ENCODE peak calls at places on chromosomes 3 and 15, in six cellular contexts. One of them, this sample, is unnamed.

GRCh38 chr15:53811530-53811929 is 52.1 kb upstream of the WDR72 start:
- DNase-seq in psoas muscle: no peak
- DNase-seq in left ventricle myocardium inferior: no peak
- DNase-seq in BE2C: no peak
- DNase-seq in astrocyte: no peak
- DNase-seq in foreskin fibroblast: no peak
- DNase-seq in this sample: no peak

GRCh38 chr15:34357653-34358052 is 9.3 kb downstream of the LPCAT4 start:
- DNase-seq in psoas muscle: no peak
- DNase-seq in left ventricle myocardium inferior: no peak
- DNase-seq in BE2C: no peak
- DNase-seq in astrocyte: no peak
- DNase-seq in foreskin fibroblast: no peak
- DNase-seq in this sample: no peak

GRCh38 chr3:124770341-124771082 is 40.3 kb downstream of the UMPS start:
- DNase-seq in psoas muscle: peak
- DNase-seq in left ventricle myocardium inferior: peak
- DNase-seq in BE2C: peak
- DNase-seq in astrocyte: no peak
- DNase-seq in foreskin fibroblast: no peak
- DNase-seq in this sample: no peak

GRCh38 chr3:38585791-38586420 is 63.6 kb downstream of the SCN5A start:
- DNase-seq in psoas muscle: no peak
- DNase-seq in left ventricle myocardium inferior: no peak
- DNase-seq in BE2C: no peak
- DNase-seq in astrocyte: no peak
- DNase-seq in foreskin fibroblast: no peak
- DNase-seq in this sample: no peak

GRCh38 chr3:47578119-47578630 is 490 bp downstream of the CSPG5 start:
- DNase-seq in psoas muscle: peak
- DNase-seq in left ventricle myocardium inferior: peak
- DNase-seq in BE2C: peak
- DNase-seq in astrocyte: no peak
- DNase-seq in foreskin fibroblast: no peak
- DNase-seq in this sample: peak

GRCh38 chr3:5122741-5123706 is 932 bp downstream of the ARL8B start:
- DNase-seq in psoas muscle: peak
- DNase-seq in left ventricle myocardium inferior: peak
- DNase-seq in BE2C: no peak
- DNase-seq in astrocyte: peak
- DNase-seq in foreskin fibroblast: peak
- DNase-seq in this sample: peak

GRCh38 chr3:19702416-19703078 is 231.5 kb downstream of the EFHB start:
- DNase-seq in psoas muscle: no peak
- DNase-seq in left ventricle myocardium inferior: no peak
- DNase-seq in BE2C: no peak
- DNase-seq in astrocyte: no peak
- DNase-seq in foreskin fibroblast: no peak
- DNase-seq in this sample: peak

GRCh38 chr3:196996454-196997265 is 28.0 kb upstream of the PIGZ start:
- DNase-seq in psoas muscle: no peak
- DNase-seq in left ventricle myocardium inferior: peak
- DNase-seq in BE2C: no peak
- DNase-seq in astrocyte: no peak
- DNase-seq in foreskin fibroblast: no peak
- DNase-seq in this sample: no peak

GRCh38 chr3:63096248-63097058 is 181.7 kb upstream of the SYNPR start:
- DNase-seq in psoas muscle: no peak
- DNase-seq in left ventricle myocardium inferior: no peak
- DNase-seq in BE2C: no peak
- DNase-seq in astrocyte: no peak
- DNase-seq in foreskin fibroblast: no peak
- DNase-seq in this sample: no peak

GRCh38 chr3:37676885-37677284 is 184.8 kb upstream of the CTDSPL start:
- DNase-seq in psoas muscle: no peak
- DNase-seq in left ventricle myocardium inferior: no peak
- DNase-seq in BE2C: no peak
- DNase-seq in astrocyte: no peak
- DNase-seq in foreskin fibroblast: no peak
- DNase-seq in this sample: no peak

GRCh38 chr15:76942331-76942730 is 10.8 kb downstream of the RCN2 start:
- DNase-seq in psoas muscle: no peak
- DNase-seq in left ventricle myocardium inferior: no peak
- DNase-seq in BE2C: no peak
- DNase-seq in astrocyte: no peak
- DNase-seq in foreskin fibroblast: no peak
- DNase-seq in this sample: no peak

GRCh38 chr3:173096994-173097785 is 43.8 kb downstream of the SPATA16 start:
- DNase-seq in psoas muscle: no peak
- DNase-seq in left ventricle myocardium inferior: no peak
- DNase-seq in BE2C: no peak
- DNase-seq in astrocyte: peak
- DNase-seq in foreskin fibroblast: no peak
- DNase-seq in this sample: no peak

GRCh38 chr3:99842826-99843589 is 25.3 kb downstream of the CMSS1 start:
- DNase-seq in psoas muscle: no peak
- DNase-seq in left ventricle myocardium inferior: no peak
- DNase-seq in BE2C: no peak
- DNase-seq in astrocyte: peak
- DNase-seq in foreskin fibroblast: peak
- DNase-seq in this sample: no peak

GRCh38 chr3:149590691-149591441 is 67.0 kb downstream of the WWTR1 start:
- DNase-seq in psoas muscle: no peak
- DNase-seq in left ventricle myocardium inferior: no peak
- DNase-seq in BE2C: no peak
- DNase-seq in astrocyte: no peak
- DNase-seq in foreskin fibroblast: no peak
- DNase-seq in this sample: no peak

GRCh38 chr15:70788114-70789049 is 25.0 kb upstream of the UACA start:
- DNase-seq in psoas muscle: no peak
- DNase-seq in left ventricle myocardium inferior: no peak
- DNase-seq in BE2C: no peak
- DNase-seq in astrocyte: peak
- DNase-seq in foreskin fibroblast: peak
- DNase-seq in this sample: no peak

GRCh38 chr3:193483988-193484539 is 70.6 kb downstream of the ATP13A4 start:
- DNase-seq in psoas muscle: no peak
- DNase-seq in left ventricle myocardium inferior: no peak
- DNase-seq in BE2C: no peak
- DNase-seq in astrocyte: peak
- DNase-seq in foreskin fibroblast: no peak
- DNase-seq in this sample: no peak

GRCh38 chr3:127233371-127233770 is 40.4 kb downstream of the PRR23E start:
- DNase-seq in psoas muscle: no peak
- DNase-seq in left ventricle myocardium inferior: no peak
- DNase-seq in BE2C: no peak
- DNase-seq in astrocyte: no peak
- DNase-seq in foreskin fibroblast: no peak
- DNase-seq in this sample: no peak

GRCh38 chr3:182405752-182406151 is 387.6 kb upstream of the ATP11B start:
- DNase-seq in psoas muscle: no peak
- DNase-seq in left ventricle myocardium inferior: no peak
- DNase-seq in BE2C: no peak
- DNase-seq in astrocyte: no peak
- DNase-seq in foreskin fibroblast: no peak
- DNase-seq in this sample: no peak

GRCh38 chr15:85778107-85778776 is 16.5 kb downstream of the KLHL25 start:
- DNase-seq in psoas muscle: no peak
- DNase-seq in left ventricle myocardium inferior: no peak
- DNase-seq in BE2C: no peak
- DNase-seq in astrocyte: no peak
- DNase-seq in foreskin fibroblast: no peak
- DNase-seq in this sample: no peak

GRCh38 chr3:25744477-25744876 is 38.8 kb downstream of the NGLY1 start:
- DNase-seq in psoas muscle: no peak
- DNase-seq in left ventricle myocardium inferior: no peak
- DNase-seq in BE2C: no peak
- DNase-seq in astrocyte: no peak
- DNase-seq in foreskin fibroblast: no peak
- DNase-seq in this sample: no peak

DNA sequence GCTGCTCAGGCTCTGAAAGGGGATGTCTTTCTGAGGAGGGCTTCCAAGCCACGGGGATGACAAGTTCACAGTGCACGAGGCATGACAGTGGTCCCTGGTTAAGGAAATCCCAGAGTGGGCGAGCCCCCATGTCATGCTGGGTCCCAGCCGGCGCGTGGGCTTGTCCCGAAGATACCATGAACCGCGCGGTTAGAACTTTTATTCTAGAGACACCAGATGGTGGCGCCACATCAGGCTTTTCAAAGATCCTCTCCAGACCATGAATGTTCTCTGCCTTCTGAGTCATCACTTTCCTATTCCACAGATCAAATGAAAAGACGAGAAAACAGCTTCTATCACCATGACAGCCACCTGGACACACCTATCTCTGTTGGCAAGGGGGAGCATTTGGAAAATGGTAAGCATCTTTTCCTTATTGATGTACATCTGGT is 227.8 kb upstream of the LYSMD4 start:
- DNase-seq in psoas muscle: no peak
- DNase-seq in left ventricle myocardium inferior: no peak
- DNase-seq in BE2C: no peak
- DNase-seq in astrocyte: no peak
- DNase-seq in foreskin fibroblast: no peak
- DNase-seq in this sample: no peak
- TF ChIP-seq CTCF in psoas muscle: peak
- TF ChIP-seq CTCF in left ventricle myocardium inferior: peak
- TF ChIP-seq CTCF in BE2C: peak
- TF ChIP-seq CTCF in astrocyte: peak
- TF ChIP-seq CTCF in foreskin fibroblast: no peak
- TF ChIP-seq CTCF in this sample: peak

GRCh38 chr15:92097473-92098178 is 244.1 kb downstream of the SLCO3A1 start:
- DNase-seq in psoas muscle: no peak
- DNase-seq in left ventricle myocardium inferior: no peak
- DNase-seq in BE2C: peak
- DNase-seq in astrocyte: no peak
- DNase-seq in foreskin fibroblast: peak
- DNase-seq in this sample: peak
- TF ChIP-seq CTCF in psoas muscle: peak
- TF ChIP-seq CTCF in left ventricle myocardium inferior: peak
- TF ChIP-seq CTCF in BE2C: peak
- TF ChIP-seq CTCF in astrocyte: peak
- TF ChIP-seq CTCF in foreskin fibroblast: peak
- TF ChIP-seq CTCF in this sample: peak

DNA sequence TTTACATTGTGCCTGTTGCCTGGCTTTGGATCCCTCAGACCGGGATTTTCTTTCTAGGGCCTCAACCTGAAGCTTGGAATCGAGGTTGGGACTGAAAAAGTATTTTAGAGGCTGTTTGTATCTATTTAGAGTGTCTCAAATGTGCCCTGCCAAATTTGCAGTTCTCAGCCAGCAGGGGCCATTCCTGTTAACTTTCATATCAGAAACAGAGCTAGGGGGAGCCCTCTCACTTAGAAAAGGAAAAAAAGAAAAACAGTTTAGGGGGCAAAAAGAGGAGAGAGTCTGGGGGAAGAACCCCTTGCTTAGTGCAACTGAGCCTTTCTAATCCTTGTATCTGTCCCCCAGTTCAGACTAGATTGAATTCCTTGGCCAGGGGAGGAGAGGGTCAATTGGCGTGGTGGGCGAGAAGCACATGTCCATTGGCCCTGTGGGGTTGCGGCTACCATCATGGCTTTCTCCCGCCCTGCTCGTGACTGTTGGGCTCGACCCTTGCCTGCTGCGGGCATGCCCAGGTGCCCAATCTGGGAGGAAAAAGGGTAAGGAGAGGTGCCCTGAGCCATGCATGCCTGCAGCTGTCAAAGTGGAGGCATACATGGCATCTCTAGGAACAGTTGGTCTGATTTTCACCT is 101.6 kb downstream of the CFAP44 start:
- DNase-seq in psoas muscle: no peak
- DNase-seq in left ventricle myocardium inferior: no peak
- DNase-seq in BE2C: no peak
- DNase-seq in astrocyte: no peak
- DNase-seq in foreskin fibroblast: no peak
- DNase-seq in this sample: no peak
- TF ChIP-seq CTCF in psoas muscle: no peak
- TF ChIP-seq CTCF in left ventricle myocardium inferior: no peak
- TF ChIP-seq CTCF in BE2C: peak
- TF ChIP-seq CTCF in astrocyte: no peak
- TF ChIP-seq CTCF in foreskin fibroblast: peak
- TF ChIP-seq CTCF in this sample: no peak

GRCh38 chr3:13538520-13539284 is 10.2 kb upstream of the FBLN2 start:
- DNase-seq in psoas muscle: no peak
- DNase-seq in left ventricle myocardium inferior: no peak
- DNase-seq in BE2C: no peak
- DNase-seq in astrocyte: no peak
- DNase-seq in foreskin fibroblast: no peak
- DNase-seq in this sample: no peak
- TF ChIP-seq CTCF in psoas muscle: no peak
- TF ChIP-seq CTCF in left ventricle myocardium inferior: no peak
- TF ChIP-seq CTCF in BE2C: no peak
- TF ChIP-seq CTCF in astrocyte: no peak
- TF ChIP-seq CTCF in foreskin fibroblast: no peak
- TF ChIP-seq CTCF in this sample: no peak

GRCh38 chr15:40807028-40807887 is at the start of the genes DNAJC17 and ZFYVE19:
- DNase-seq in psoas muscle: peak
- DNase-seq in left ventricle myocardium inferior: peak
- DNase-seq in BE2C: peak
- DNase-seq in astrocyte: peak
- DNase-seq in foreskin fibroblast: peak
- DNase-seq in this sample: peak
- TF ChIP-seq CTCF in psoas muscle: no peak
- TF ChIP-seq CTCF in left ventricle myocardium inferior: peak
- TF ChIP-seq CTCF in BE2C: no peak
- TF ChIP-seq CTCF in astrocyte: no peak
- TF ChIP-seq CTCF in foreskin fibroblast: no peak
- TF ChIP-seq CTCF in this sample: no peak

GRCh38 chr3:187975571-187976360 is 178.2 kb upstream of the LPP start:
- DNase-seq in psoas muscle: peak
- DNase-seq in left ventricle myocardium inferior: peak
- DNase-seq in BE2C: no peak
- DNase-seq in astrocyte: no peak
- DNase-seq in foreskin fibroblast: peak
- DNase-seq in this sample: no peak

GRCh38 chr3:187976361-187976900 is 177.5 kb upstream of the LPP start:
- DNase-seq in psoas muscle: no peak
- DNase-seq in left ventricle myocardium inferior: no peak
- DNase-seq in BE2C: no peak
- DNase-seq in astrocyte: no peak
- DNase-seq in foreskin fibroblast: no peak
- DNase-seq in this sample: no peak

GRCh38 chr3:187973977-187974856 is 179.7 kb upstream of the LPP start:
- DNase-seq in psoas muscle: no peak
- DNase-seq in left ventricle myocardium inferior: no peak
- DNase-seq in BE2C: no peak
- DNase-seq in astrocyte: no peak
- DNase-seq in foreskin fibroblast: no peak
- DNase-seq in this sample: no peak

GRCh38 chr3:187972454-187972853 is 181.5 kb upstream of the LPP start:
- DNase-seq in psoas muscle: no peak
- DNase-seq in left ventricle myocardium inferior: no peak
- DNase-seq in BE2C: no peak
- DNase-seq in astrocyte: no peak
- DNase-seq in foreskin fibroblast: no peak
- DNase-seq in this sample: no peak

DNA sequence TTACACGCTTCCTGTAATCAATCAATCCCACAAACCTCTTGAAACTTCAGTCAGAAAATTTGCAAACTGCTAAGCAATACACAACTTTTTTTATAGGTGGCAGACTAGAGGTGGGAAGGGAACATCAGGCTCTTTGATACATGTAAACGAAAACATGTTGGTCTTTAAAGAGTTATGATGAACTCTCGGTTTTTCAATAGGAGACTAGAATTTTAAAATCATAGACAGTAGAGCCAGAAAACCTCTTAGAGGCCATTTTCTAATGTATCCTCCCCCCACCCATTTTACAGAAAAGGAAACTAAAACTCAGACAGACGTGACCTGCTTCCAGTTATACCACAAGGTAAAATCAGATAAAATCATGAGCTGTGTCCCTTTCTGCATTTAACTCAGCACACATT is 179.1 kb upstream of the LPP start:
- DNase-seq in psoas muscle: no peak
- DNase-seq in left ventricle myocardium inferior: no peak
- DNase-seq in BE2C: no peak
- DNase-seq in astrocyte: no peak
- DNase-seq in foreskin fibroblast: no peak
- DNase-seq in this sample: no peak
- TF ChIP-seq CTCF in psoas muscle: peak
- TF ChIP-seq CTCF in left ventricle myocardium inferior: peak
- TF ChIP-seq CTCF in BE2C: no peak
- TF ChIP-seq CTCF in astrocyte: no peak
- TF ChIP-seq CTCF in foreskin fibroblast: no peak
- TF ChIP-seq CTCF in this sample: no peak

This sample was measured in glutamatergic neuron.